ENCODE peak calls at places on chromosomes 13 and 19, in four cellular contexts. One of them, this sample, is unnamed.

GRCh38 chr19:28023064-28023463 is 1189.9 kb downstream of the UQCRFS1 start:
- DNase-seq in esophagus squamous epithelium: no peak
- DNase-seq in spleen: no peak
- DNase-seq in gastrocnemius medialis: no peak
- DNase-seq in this sample: peak

GRCh38 chr19:3479819-3480215 is 508 bp downstream of the SMIM24 start:
- DNase-seq in esophagus squamous epithelium: no peak
- DNase-seq in spleen: no peak
- DNase-seq in gastrocnemius medialis: no peak
- DNase-seq in this sample: no peak

GRCh38 chr13:51330741-51331140 is 8.8 kb upstream of the SERPINE3 start:
- DNase-seq in spleen: no peak
- DNase-seq in gastrocnemius medialis: no peak
- DNase-seq in esophagus squamous epithelium: no peak
- DNase-seq in this sample: no peak

GRCh38 chr13:98975822-98976261 is 2.0 kb downstream of the DOCK9 start:
- DNase-seq in gastrocnemius medialis: no peak
- DNase-seq in spleen: no peak
- DNase-seq in esophagus squamous epithelium: no peak
- DNase-seq in this sample: no peak

GRCh38 chr13:93320942-93321341 is 94.3 kb downstream of the GPC6 start:
- DNase-seq in gastrocnemius medialis: no peak
- DNase-seq in esophagus squamous epithelium: no peak
- DNase-seq in spleen: no peak
- DNase-seq in this sample: no peak

GRCh38 chr13:71964491-71965108 is 97.6 kb upstream of the DACH1 start:
- DNase-seq in spleen: no peak
- DNase-seq in gastrocnemius medialis: no peak
- DNase-seq in esophagus squamous epithelium: no peak
- DNase-seq in this sample: no peak

GRCh38 chr19:391726-392374 is 17.1 kb downstream of the C2CD4C start:
- DNase-seq in esophagus squamous epithelium: no peak
- DNase-seq in spleen: peak
- DNase-seq in gastrocnemius medialis: no peak
- DNase-seq in this sample: no peak

GRCh38 chr13:111484959-111485358 is 164.5 kb downstream of the TEX29 start:
- DNase-seq in gastrocnemius medialis: no peak
- DNase-seq in spleen: no peak
- DNase-seq in esophagus squamous epithelium: no peak
- DNase-seq in this sample: no peak

GRCh38 chr19:43625918-43626579 is 6.6 kb upstream of the ZNF428 start:
- DNase-seq in gastrocnemius medialis: no peak
- DNase-seq in esophagus squamous epithelium: no peak
- DNase-seq in spleen: no peak
- DNase-seq in this sample: no peak

GRCh38 chr13:50626031-50626643 is 217.4 kb downstream of the DLEU7 start:
- DNase-seq in esophagus squamous epithelium: no peak
- DNase-seq in spleen: no peak
- DNase-seq in gastrocnemius medialis: no peak
- DNase-seq in this sample: no peak

GRCh38 chr13:62085337-62085736 is 669.7 kb upstream of the PCDH20 start:
- DNase-seq in gastrocnemius medialis: no peak
- DNase-seq in spleen: no peak
- DNase-seq in esophagus squamous epithelium: no peak
- DNase-seq in this sample: no peak

GRCh38 chr19:5103061-5103701 is 134.3 kb downstream of the KDM4B start:
- DNase-seq in gastrocnemius medialis: peak
- DNase-seq in esophagus squamous epithelium: no peak
- DNase-seq in spleen: no peak
- DNase-seq in this sample: no peak

GRCh38 chr13:81986308-81986707 is 1645.4 kb upstream of the SPRY2 start:
- DNase-seq in gastrocnemius medialis: no peak
- DNase-seq in esophagus squamous epithelium: no peak
- DNase-seq in spleen: no peak
- DNase-seq in this sample: no peak

GRCh38 chr19:12521996-12522395 is 29.3 kb downstream of the ZNF564 start:
- DNase-seq in gastrocnemius medialis: no peak
- DNase-seq in spleen: no peak
- DNase-seq in esophagus squamous epithelium: no peak
- DNase-seq in this sample: no peak

GRCh38 chr19:29675650-29676186 is 10.5 kb downstream of the PLEKHF1 start:
- DNase-seq in esophagus squamous epithelium: no peak
- DNase-seq in spleen: peak
- DNase-seq in gastrocnemius medialis: peak
- DNase-seq in this sample: no peak

GRCh38 chr19:10295305-10295846 is 5.6 kb downstream of the ICAM5 start:
- DNase-seq in gastrocnemius medialis: no peak
- DNase-seq in esophagus squamous epithelium: no peak
- DNase-seq in spleen: peak
- DNase-seq in this sample: no peak

GRCh38 chr13:19048381-19048780 is 133.2 kb downstream of the TUBA3C start:
- DNase-seq in spleen: no peak
- DNase-seq in esophagus squamous epithelium: no peak
- DNase-seq in gastrocnemius medialis: no peak
- DNase-seq in this sample: no peak

GRCh38 chr13:28611021-28611420 is 47.9 kb upstream of the POMP start:
- DNase-seq in esophagus squamous epithelium: no peak
- DNase-seq in gastrocnemius medialis: no peak
- DNase-seq in spleen: no peak
- DNase-seq in this sample: no peak

GRCh38 chr13:38730332-38730731 is 43.5 kb downstream of the FREM2 start:
- DNase-seq in esophagus squamous epithelium: no peak
- DNase-seq in gastrocnemius medialis: no peak
- DNase-seq in spleen: no peak
- DNase-seq in this sample: no peak

GRCh38 chr13:103883698-103884097 is 817.5 kb upstream of the SLC10A2 start:
- DNase-seq in gastrocnemius medialis: no peak
- DNase-seq in esophagus squamous epithelium: no peak
- DNase-seq in spleen: no peak
- DNase-seq in this sample: no peak

GRCh38 chr19:11381535-11382369 is 2.4 kb downstream of the EPOR start:
- DNase-seq in gastrocnemius medialis: no peak
- DNase-seq in esophagus squamous epithelium: peak
- DNase-seq in spleen: peak
- DNase-seq in this sample: no peak

GRCh38 chr19:56085571-56086275 is 35.4 kb downstream of the ZNF787 start:
- DNase-seq in spleen: no peak
- DNase-seq in esophagus squamous epithelium: no peak
- DNase-seq in gastrocnemius medialis: no peak
- DNase-seq in this sample: no peak

GRCh38 chr13:100610399-100611347 is 22.1 kb upstream of the GGACT start:
- DNase-seq in esophagus squamous epithelium: no peak
- DNase-seq in gastrocnemius medialis: no peak
- DNase-seq in spleen: no peak
- DNase-seq in this sample: no peak

GRCh38 chr13:99746857-99747710 is 224.5 kb downstream of the ZIC5 start:
- DNase-seq in gastrocnemius medialis: no peak
- DNase-seq in spleen: no peak
- DNase-seq in esophagus squamous epithelium: no peak
- DNase-seq in this sample: no peak

GRCh38 chr19:58095328-58095727 is 2.7 kb downstream of the ZSCAN18 start:
- DNase-seq in esophagus squamous epithelium: no peak
- DNase-seq in gastrocnemius medialis: no peak
- DNase-seq in spleen: no peak
- DNase-seq in this sample: no peak

GRCh38 chr19:58097349-58097748 is 682 bp downstream of the ZSCAN18 start:
- DNase-seq in spleen: no peak
- DNase-seq in gastrocnemius medialis: no peak
- DNase-seq in esophagus squamous epithelium: no peak
- DNase-seq in this sample: no peak

GRCh38 chr19:58096884-58097283 is 1.1 kb downstream of the ZSCAN18 start:
- DNase-seq in esophagus squamous epithelium: no peak
- DNase-seq in gastrocnemius medialis: no peak
- DNase-seq in spleen: no peak
- DNase-seq in this sample: no peak

GRCh38 chr19:58098682-58098998 is 609 bp upstream of the ZSCAN18 start:
- DNase-seq in gastrocnemius medialis: no peak
- DNase-seq in esophagus squamous epithelium: no peak
- DNase-seq in spleen: no peak
- DNase-seq in this sample: no peak

GRCh38 chr19:58097783-58098681 is at the start of gene ZSCAN18:
- DNase-seq in gastrocnemius medialis: peak
- DNase-seq in esophagus squamous epithelium: peak
- DNase-seq in spleen: peak
- DNase-seq in this sample: peak
- TF ChIP-seq POLR2A in gastrocnemius medialis: peak
- TF ChIP-seq POLR2A in esophagus squamous epithelium: peak
- TF ChIP-seq POLR2A in spleen: peak
- TF ChIP-seq POLR2A in this sample: peak

GRCh38 chr19:33300016-33300981 is 2.0 kb downstream of the CEBPA start:
- DNase-seq in spleen: no peak
- DNase-seq in esophagus squamous epithelium: no peak
- DNase-seq in gastrocnemius medialis: peak
- DNase-seq in this sample: no peak
- TF ChIP-seq POLR2A in spleen: no peak
- TF ChIP-seq POLR2A in esophagus squamous epithelium: no peak
- TF ChIP-seq POLR2A in gastrocnemius medialis: no peak
- TF ChIP-seq POLR2A in this sample: no peak

GRCh38 chr13:109704771-109705628 is 81.4 kb downstream of the IRS2 start:
- DNase-seq in spleen: peak
- DNase-seq in gastrocnemius medialis: peak
- DNase-seq in esophagus squamous epithelium: no peak
- DNase-seq in this sample: no peak
- TF ChIP-seq POLR2A in spleen: no peak
- TF ChIP-seq POLR2A in gastrocnemius medialis: no peak
- TF ChIP-seq POLR2A in esophagus squamous epithelium: no peak
- TF ChIP-seq POLR2A in this sample: no peak

DNA sequence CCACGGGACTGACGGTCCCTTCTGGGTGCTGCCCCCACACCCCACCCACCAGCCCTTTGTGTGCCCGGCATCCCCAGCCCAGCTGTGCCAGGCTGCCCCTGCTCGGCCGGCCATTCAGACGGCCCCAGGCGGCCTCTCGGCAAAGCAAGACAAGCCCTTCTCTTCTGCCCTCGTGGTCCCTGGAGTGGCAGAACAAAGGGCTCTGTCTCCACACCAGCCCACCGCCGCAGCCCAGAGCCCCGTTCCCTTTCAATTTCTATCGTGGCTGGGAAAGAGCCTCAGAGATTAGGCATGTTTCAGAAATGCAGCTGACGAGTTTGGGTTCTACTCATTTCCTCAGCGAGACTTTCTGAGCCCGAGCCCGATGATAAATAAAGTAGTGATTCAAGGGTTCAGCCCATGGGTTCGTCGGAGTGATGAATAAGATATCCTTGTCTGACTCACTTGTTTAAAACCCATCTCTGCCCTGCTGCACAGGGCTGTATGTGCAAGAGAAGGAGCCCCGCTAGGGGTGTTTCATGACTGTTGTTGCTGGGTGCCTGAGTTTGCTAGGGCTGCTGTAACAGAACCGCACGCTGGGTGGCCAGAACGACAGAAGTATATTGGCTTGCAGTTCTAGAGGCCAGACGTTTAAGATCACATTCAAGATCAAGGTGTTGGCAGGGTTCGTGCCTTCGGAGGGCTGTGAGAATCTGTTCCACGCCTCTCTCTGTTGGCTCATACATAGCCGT is 4.3 kb downstream of the MYO9B start:
- DNase-seq in gastrocnemius medialis: peak
- DNase-seq in esophagus squamous epithelium: peak
- DNase-seq in spleen: peak
- DNase-seq in this sample: peak
- TF ChIP-seq POLR2A in gastrocnemius medialis: no peak
- TF ChIP-seq POLR2A in esophagus squamous epithelium: peak
- TF ChIP-seq POLR2A in spleen: no peak
- TF ChIP-seq POLR2A in this sample: no peak

GRCh38 chr19:44752816-44753618 is 4.5 kb downstream of the BCL3 start:
- DNase-seq in esophagus squamous epithelium: peak
- DNase-seq in gastrocnemius medialis: peak
- DNase-seq in spleen: peak
- DNase-seq in this sample: peak
- TF ChIP-seq POLR2A in esophagus squamous epithelium: peak
- TF ChIP-seq POLR2A in gastrocnemius medialis: peak
- TF ChIP-seq POLR2A in spleen: peak
- TF ChIP-seq POLR2A in this sample: no peak

GRCh38 chr19:48121909-48122371 is 11.3 kb upstream of the PLA2G4C start:
- DNase-seq in spleen: peak
- DNase-seq in esophagus squamous epithelium: no peak
- DNase-seq in gastrocnemius medialis: no peak
- DNase-seq in this sample: no peak

GRCh38 chr19:48123907-48124675 is 13.5 kb upstream of the PLA2G4C start:
- DNase-seq in spleen: no peak
- DNase-seq in gastrocnemius medialis: no peak
- DNase-seq in esophagus squamous epithelium: no peak
- DNase-seq in this sample: no peak

GRCh38 chr19:48122421-48122820 is 11.8 kb upstream of the PLA2G4C start:
- DNase-seq in gastrocnemius medialis: no peak
- DNase-seq in esophagus squamous epithelium: no peak
- DNase-seq in spleen: no peak
- DNase-seq in this sample: no peak

GRCh38 chr19:48120505-48120904 is 9.9 kb upstream of the PLA2G4C start:
- DNase-seq in gastrocnemius medialis: no peak
- DNase-seq in esophagus squamous epithelium: no peak
- DNase-seq in spleen: no peak
- DNase-seq in this sample: no peak

DNA sequence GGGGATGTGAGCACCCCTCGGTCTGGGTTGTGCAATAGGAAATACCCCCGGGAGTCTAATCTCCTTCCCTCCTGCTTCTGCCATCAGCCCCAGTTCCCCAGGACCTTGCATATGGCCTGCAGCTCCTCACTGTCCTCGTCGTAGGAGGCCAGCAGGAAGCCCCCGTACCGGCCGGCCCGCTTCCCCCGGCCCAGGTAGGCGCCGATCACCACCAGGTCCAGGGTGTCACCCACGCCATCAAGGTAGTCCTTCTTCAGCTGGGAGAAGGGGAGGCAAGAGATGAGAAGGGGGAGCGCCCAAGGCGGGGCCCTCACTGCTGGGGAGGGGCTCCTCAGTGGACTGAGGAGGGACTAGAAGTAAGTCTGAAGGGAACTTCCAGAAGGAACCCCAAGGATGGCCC is 10.4 kb upstream of the PLA2G4C start:
- DNase-seq in spleen: peak
- DNase-seq in esophagus squamous epithelium: no peak
- DNase-seq in gastrocnemius medialis: no peak
- DNase-seq in this sample: no peak
- TF ChIP-seq POLR2A in spleen: no peak
- TF ChIP-seq POLR2A in esophagus squamous epithelium: no peak
- TF ChIP-seq POLR2A in gastrocnemius medialis: no peak
- TF ChIP-seq POLR2A in this sample: no peak

DNA sequence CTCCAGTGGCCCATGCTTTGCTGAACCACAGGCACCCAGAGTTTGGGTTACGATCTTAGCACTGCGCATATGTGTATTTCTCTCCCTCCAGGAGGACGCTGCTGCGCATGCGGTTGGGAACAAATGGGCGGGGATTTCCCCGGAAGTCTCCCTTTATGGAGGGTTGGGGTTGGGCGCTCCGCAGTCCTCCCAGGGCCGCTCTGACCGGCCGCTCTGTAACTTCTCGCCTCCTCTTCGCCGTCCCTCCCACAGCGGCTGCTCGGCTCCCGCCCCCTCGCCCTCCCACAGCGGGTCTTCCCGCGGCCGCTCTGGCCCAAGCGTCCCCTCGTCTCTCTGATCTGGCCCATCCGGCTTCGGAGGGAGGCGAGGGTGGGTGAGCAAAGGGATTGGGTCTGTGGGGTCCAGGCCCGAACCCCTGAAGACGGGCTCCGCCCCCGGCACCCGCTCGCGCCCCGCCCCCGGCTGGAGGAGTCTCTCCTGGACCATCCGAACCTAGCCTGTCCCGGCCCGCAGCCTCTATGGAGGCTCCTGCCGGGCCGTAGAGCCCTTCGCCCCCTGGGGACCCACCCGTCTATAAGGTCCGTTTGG is at the start of gene MEGF8:
- DNase-seq in gastrocnemius medialis: peak
- DNase-seq in spleen: peak
- DNase-seq in esophagus squamous epithelium: peak
- DNase-seq in this sample: peak
- TF ChIP-seq POLR2A in gastrocnemius medialis: peak
- TF ChIP-seq POLR2A in spleen: peak
- TF ChIP-seq POLR2A in esophagus squamous epithelium: peak
- TF ChIP-seq POLR2A in this sample: no peak

This sample was measured in esophagus muscularis mucosa.